ENCODE peak calls at places on chromosomes 4 and X, in nine cellular contexts. S is mucosa of descending colon; X is PC-3; F is mesothelial cell of epicardium; P is CD8-positive, alpha-beta T cell; U is sigmoid colon; N is tibial artery; T is kidney; Z is epithelial cell of esophagus. L is an unnamed sample.
A peak's percentile ranks its signal among the peaks of the same experiment; 100 is the strongest.

GRCh38 chrX:150848914-150849365 is 49.5 kb downstream of the CD99L2 start:
- DNase-seq in S (peak; percentile 24), X (peak; percentile 93), F (no peak), P (no peak), U (no peak), N (no peak), T (no peak), Z (peak; percentile 93), L (no peak)

GRCh38 chr4:181890031-181890430 is 353.2 kb upstream of the TENM3 start:
- DNase-seq in S (no peak), X (no peak), F (no peak), P (no peak), U (no peak), N (no peak), T (no peak), Z (no peak), L (no peak)

GRCh38 chr4:49058306-49058705 is 72.2 kb downstream of the CWH43 start:
- DNase-seq in S (no peak), X (no peak), F (no peak), P (no peak), U (no peak), N (no peak), T (no peak), Z (no peak), L (no peak)

GRCh38 chr4:130689182-130689581 is 1593.2 kb downstream of the C4orf33 start:
- DNase-seq in S (no peak), X (no peak), F (no peak), P (no peak), U (no peak), N (no peak), T (no peak), Z (no peak), L (no peak)

GRCh38 chrX:130171446-130172126 is at the start of gene RAB33A:
- DNase-seq in S (peak; percentile 30), X (no peak), F (no peak), P (peak; percentile 68), U (peak; percentile 65), N (peak; percentile 65), T (peak; percentile 78), Z (peak; percentile 6), L (no peak)

GRCh38 chr4:169256101-169256612 is 14.6 kb downstream of the SH3RF1 start:
- DNase-seq in S (no peak), X (peak; percentile 56), F (no peak), P (no peak), U (no peak), N (no peak), T (no peak), Z (peak; percentile 57), L (no peak)

GRCh38 chrX:73262991-73263390 is 48.3 kb upstream of the NAP1L2 start:
- DNase-seq in S (no peak), X (peak; percentile 38), F (no peak), P (no peak), U (no peak), N (no peak), T (no peak), Z (peak; percentile 0), L (no peak)

GRCh38 chr4:288891-289290 is 16.4 kb downstream of the ZNF732 start:
- DNase-seq in S (no peak), X (peak; percentile 2), F (no peak), P (no peak), U (no peak), N (no peak), T (no peak), Z (peak; percentile 53), L (no peak)

GRCh38 chrX:1485033-1485432 is 32.3 kb upstream of the ASMTL start:
- DNase-seq in S (no peak), X (no peak), F (no peak), P (peak; percentile 40), U (peak; percentile 14), N (no peak), T (no peak), Z (no peak), L (no peak)

DNA sequence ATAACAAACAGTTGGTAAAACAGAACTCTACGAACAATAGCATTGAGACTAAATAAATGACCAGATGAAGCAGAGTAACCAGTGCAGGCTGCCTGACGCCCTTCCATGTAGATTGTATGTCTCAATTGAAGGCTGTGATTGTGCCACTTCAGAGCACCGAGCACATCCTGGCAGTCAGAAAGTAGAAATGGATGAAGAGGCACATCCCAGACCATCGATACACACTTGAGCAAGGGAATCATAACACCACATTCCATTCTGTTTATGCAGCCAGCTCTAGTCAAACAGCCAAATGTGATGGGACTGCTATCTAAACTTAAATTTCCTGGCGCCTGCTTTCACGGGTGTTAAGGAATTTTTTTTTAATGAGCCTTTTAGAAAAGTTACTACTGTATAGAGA is 84.5 kb downstream of the PPARGC1A start:
- DNase-seq in S (no peak), X (no peak), F (no peak), P (no peak), U (no peak), N (no peak), T (no peak), Z (no peak), L (no peak)
- TF ChIP-seq CTCF in S (no peak), X (no peak), F (no peak), P (no peak), U (no peak), N (no peak), T (no peak), Z (no peak), L (no peak)

GRCh38 chr4:40978548-40978947 is 228.8 kb downstream of the NSUN7 start:
- DNase-seq in S (no peak), X (no peak), F (no peak), P (no peak), U (no peak), N (no peak), T (no peak), Z (no peak), L (no peak)

GRCh38 chr4:40987151-40987550 is 227.2 kb downstream of the APBB2 start:
- DNase-seq in S (no peak), X (no peak), F (no peak), P (no peak), U (no peak), N (no peak), T (no peak), Z (no peak), L (no peak)

GRCh38 chr4:40986375-40986774 is 228.0 kb downstream of the APBB2 start:
- DNase-seq in S (no peak), X (no peak), F (no peak), P (no peak), U (no peak), N (no peak), T (no peak), Z (no peak), L (no peak)

GRCh38 chr4:40980318-40980883 is 230.6 kb downstream of the NSUN7 start:
- DNase-seq in S (no peak), X (peak; percentile 62), F (no peak), P (no peak), U (no peak), N (no peak), T (no peak), Z (peak; percentile 48), L (no peak)

DNA sequence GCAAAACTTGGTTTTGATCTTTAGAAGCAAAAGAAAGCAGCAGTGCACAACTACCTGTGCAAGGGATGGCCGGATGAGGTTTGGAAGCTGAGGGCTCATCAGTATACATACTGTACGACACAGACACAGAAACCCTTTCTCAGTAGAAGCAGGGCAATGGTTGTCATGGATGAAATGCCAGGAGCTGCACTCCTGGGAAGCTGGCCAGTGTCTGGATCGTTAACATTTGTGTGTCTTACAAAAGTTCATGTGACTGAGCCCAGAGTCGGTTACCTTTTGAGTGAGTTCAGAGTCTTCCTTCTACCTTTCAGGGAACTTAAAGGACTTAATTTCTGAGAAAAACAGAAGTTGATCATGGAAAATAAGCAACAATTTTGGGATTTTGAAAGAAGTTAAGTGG is 230.3 kb downstream of the APBB2 start:
- DNase-seq in S (no peak), X (no peak), F (no peak), P (no peak), U (peak; percentile 78), N (no peak), T (no peak), Z (no peak), L (no peak)
- TF ChIP-seq CTCF in S (no peak), X (no peak), F (no peak), P (no peak), U (no peak), N (no peak), T (no peak), Z (no peak), L (no peak)

GRCh38 chr4:36260714-36261113 is 16.4 kb upstream of the ARAP2 start:
- DNase-seq in S (no peak), X (no peak), F (no peak), P (no peak), U (no peak), N (no peak), T (no peak), Z (no peak), L (no peak)
- TF ChIP-seq CTCF in S (no peak), X (no peak), F (no peak), P (no peak), U (no peak), N (no peak), T (no peak), Z (no peak), L (no peak)

GRCh38 chr4:109179089-109179488 is 123.4 kb downstream of the COL25A1 start:
- DNase-seq in S (no peak), X (no peak), F (no peak), P (no peak), U (no peak), N (no peak), T (no peak), Z (no peak), L (no peak)

GRCh38 chr4:109177411-109177810 is 125.0 kb downstream of the COL25A1 start:
- DNase-seq in S (no peak), X (no peak), F (no peak), P (no peak), U (no peak), N (no peak), T (no peak), Z (no peak), L (no peak)

GRCh38 chr4:109172301-109172700 is 130.2 kb downstream of the COL25A1 start:
- DNase-seq in S (no peak), X (no peak), F (no peak), P (no peak), U (no peak), N (no peak), T (no peak), Z (no peak), L (no peak)

GRCh38 chr4:109171098-109171497 is 131.4 kb downstream of the COL25A1 start:
- DNase-seq in S (no peak), X (no peak), F (no peak), P (no peak), U (no peak), N (no peak), T (no peak), Z (peak; percentile 82), L (no peak)

DNA sequence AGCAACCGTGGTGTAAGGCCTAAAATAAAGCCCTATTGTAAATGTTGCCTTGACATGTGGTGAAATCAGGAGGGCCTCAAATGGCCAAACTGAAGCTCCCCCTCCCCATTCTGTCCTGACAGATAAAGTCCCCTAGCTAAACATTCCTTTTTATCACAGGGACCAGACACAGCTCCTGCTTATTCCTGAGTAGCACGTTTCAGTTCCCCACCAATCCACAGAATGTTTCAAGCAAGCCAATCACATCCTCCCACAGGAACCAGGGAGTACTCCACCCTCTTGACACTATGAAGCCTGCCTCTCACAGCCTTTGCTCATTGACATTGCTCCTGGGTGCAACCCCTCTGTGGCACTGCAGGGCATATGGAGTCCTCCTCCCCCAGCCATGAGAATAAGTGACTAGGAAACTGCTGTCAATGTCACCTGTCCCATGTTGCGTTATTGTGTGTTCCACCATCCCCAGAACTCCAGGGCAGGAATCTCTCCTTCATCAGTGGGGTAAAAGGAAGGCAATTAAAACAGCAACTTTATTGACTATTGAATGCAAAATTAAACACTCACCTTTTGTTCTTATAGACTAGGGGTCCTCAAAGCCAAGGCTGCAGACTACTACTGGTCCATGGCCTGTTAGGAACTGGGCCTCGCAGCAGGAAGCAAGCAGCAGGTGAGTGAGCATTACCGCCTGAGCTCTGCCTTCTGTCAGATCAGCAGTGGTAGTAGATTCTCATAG is 128.1 kb downstream of the COL25A1 start:
- DNase-seq in S (no peak), X (no peak), F (no peak), P (no peak), U (no peak), N (no peak), T (no peak), Z (no peak), L (no peak)
- TF ChIP-seq CTCF in S (no peak), X (no peak), F (no peak), P (no peak), U (no peak), N (no peak), T (no peak), Z (no peak), L (no peak)